ENCODE peak calls at places on chromosomes 2 and 18, in eight cellular contexts. S, B, R, A, E, Q, H and J are unnamed samples.

GRCh38 chr2:30584116-30584515 is 137.1 kb downstream of the LCLAT1 start:
- DNase-seq in R (no peak), B (no peak), S (no peak), A (no peak), E (no peak), H (no peak), Q (no peak), J (no peak)

GRCh38 chr2:223760838-223761502 is 76.4 kb downstream of the AP1S3 start:
- DNase-seq in B (peak), R (no peak), Q (peak), S (peak), A (peak), H (no peak), E (no peak), J (no peak)

GRCh38 chr2:46842876-46843275 is 72.7 kb downstream of the MCFD2 start:
- DNase-seq in Q (no peak), S (no peak), H (no peak), B (no peak), A (no peak), R (no peak), E (no peak), J (no peak)

GRCh38 chr2:134536312-134536711 is 182.5 kb downstream of the TMEM163 start:
- DNase-seq in H (no peak), S (no peak), B (no peak), E (no peak), R (no peak), Q (no peak), A (no peak), J (no peak)

GRCh38 chr18:61216086-61216485 is 117.1 kb upstream of the CDH20 start:
- DNase-seq in B (no peak), A (no peak), H (no peak), Q (no peak), E (no peak), S (no peak), R (no peak), J (no peak)

GRCh38 chr2:33583194-33583938 is 15.7 kb downstream of the FAM98A start:
- DNase-seq in H (no peak), A (no peak), E (peak), B (no peak), Q (peak), R (peak), S (no peak), J (no peak)

GRCh38 chr2:42844901-42845685 is 52.7 kb upstream of the HAAO start:
- DNase-seq in R (peak), H (no peak), S (no peak), A (no peak), B (no peak), Q (peak), E (no peak), J (no peak)

GRCh38 chr2:10234409-10235094 is 68.2 kb upstream of the HPCAL1 start:
- DNase-seq in Q (no peak), B (no peak), E (no peak), S (no peak), H (peak), A (no peak), R (no peak), J (no peak)

GRCh38 chr2:127096280-127096679 is 10.7 kb downstream of the BIN1 start:
- DNase-seq in H (peak), S (no peak), Q (no peak), A (no peak), B (no peak), R (no peak), E (no peak), J (no peak)

GRCh38 chr2:59884166-59884565 is 669.3 kb downstream of the BCL11A start:
- DNase-seq in B (no peak), A (no peak), H (no peak), S (no peak), E (no peak), R (no peak), Q (no peak), J (no peak)

GRCh38 chr2:225616372-225616771 is 216.9 kb downstream of the NYAP2 start:
- DNase-seq in R (no peak), B (no peak), A (no peak), H (no peak), E (no peak), S (no peak), Q (no peak), J (no peak)

GRCh38 chr2:31986906-31987305 is 23.9 kb downstream of the MEMO1 start:
- DNase-seq in E (no peak), H (no peak), B (no peak), A (no peak), Q (no peak), S (no peak), R (no peak), J (no peak)

GRCh38 chr2:59237311-59237710 is 996.2 kb upstream of the FANCL start:
- DNase-seq in H (no peak), B (no peak), E (no peak), A (no peak), R (no peak), S (no peak), Q (no peak), J (no peak)